ENCODE peak calls at places on chromosomes 4 and X, in nine cellular contexts. P is body of pancreas, R is sigmoid colon, K is tibial nerve, Z is A549, A is IMR-90, C is Peyer's patch, G is ovary, Y is prostate gland. I is an unnamed sample. For H3K9me3, the result is how much of the 10 kb centered on the place peaks cover.

GRCh38 chrX:5748751-5749150 is 479.9 kb downstream of the NLGN4X start:
- DNase-seq in A (no peak), R (no peak), K (no peak), C (no peak), Z (no peak), Y (no peak), P (no peak), G (no peak), I (no peak)

GRCh38 chr4:113958766-113959540 is 20.5 kb downstream of the ARSJ start:
- DNase-seq in K (no peak), P (no peak), G (no peak), Z (peak), Y (peak), R (no peak), C (no peak), A (peak), I (no peak)

GRCh38 chrX:73134741-73135140 is 55.4 kb upstream of the PABPC1L2A start:
- DNase-seq in Z (no peak), G (no peak), P (no peak), A (no peak), R (no peak), C (no peak), Y (no peak), K (no peak), I (no peak)

GRCh38 chr4:113069212-113069892 is 19.9 kb downstream of the ANK2 start:
- DNase-seq in A (no peak), R (no peak), K (no peak), C (no peak), Y (no peak), Z (peak), G (no peak), P (no peak), I (no peak)

GRCh38 chr4:38124961-38125360 is 164.8 kb downstream of the PTTG2 start:
- DNase-seq in G (no peak), A (no peak), K (no peak), C (no peak), Z (no peak), P (no peak), R (no peak), Y (no peak), I (no peak)

GRCh38 chr4:188403272-188403671 is 264.0 kb downstream of the TRIML1 start:
- DNase-seq in K (no peak), A (no peak), Z (no peak), G (no peak), R (no peak), C (no peak), Y (no peak), P (no peak), I (no peak)

GRCh38 chr4:103021120-103021519 is 1.6 kb upstream of the SLC9B1 start:
- DNase-seq in A (no peak), C (no peak), Y (no peak), P (no peak), G (no peak), R (no peak), Z (no peak), K (no peak), I (no peak)

GRCh38 chrX:16639966-16640365 is 10.0 kb upstream of the S100G start:
- DNase-seq in R (no peak), C (no peak), K (no peak), P (no peak), Y (no peak), G (no peak), A (no peak), Z (no peak), I (no peak)

GRCh38 chr4:154503598-154503997 is 12.0 kb upstream of the DCHS2 start:
- DNase-seq in P (no peak), A (peak), Z (peak), C (no peak), Y (no peak), K (no peak), R (no peak), G (no peak), I (no peak)

GRCh38 chr4:117773067-117773946 is 261.0 kb upstream of the NDST3 start:
- DNase-seq in G (no peak), R (no peak), C (no peak), Y (no peak), P (no peak), K (no peak), Z (no peak), A (no peak), I (no peak)

GRCh38 chr4:75497133-75497532 is 17.1 kb downstream of the RCHY1 start:
- DNase-seq in Z (no peak), P (no peak), G (no peak), A (peak), K (no peak), Y (no peak), R (no peak), C (no peak), I (no peak)

GRCh38 chrX:15498741-15499140 is 1.9 kb upstream of the BMX start:
- DNase-seq in Z (no peak), G (no peak), R (no peak), C (no peak), Y (no peak), K (no peak), A (no peak), P (no peak), I (no peak)

GRCh38 chrX:15495801-15496200 is 2.7 kb upstream of the PIR start:
- DNase-seq in K (no peak), P (no peak), Y (no peak), G (no peak), R (no peak), C (no peak), A (no peak), Z (no peak), I (no peak)

GRCh38 chrX:15496809-15497208 is 3.7 kb upstream of the PIR start:
- DNase-seq in R (no peak), P (no peak), G (no peak), Y (no peak), Z (no peak), K (no peak), A (no peak), C (no peak), I (no peak)

GRCh38 chrX:15497865-15498264 is 2.7 kb upstream of the BMX start:
- DNase-seq in K (peak), G (no peak), Z (peak), Y (peak), A (peak), P (peak), C (peak), R (no peak), I (peak)

GRCh38 chrX:15493118-15494082 is at the start of gene PIR:
- DNase-seq in Y (peak), C (peak), Z (peak), K (peak), P (peak), G (peak), A (peak), R (peak), I (peak)
- TF ChIP-seq POLR2A in Y (peak), C (peak), Z (peak), K (no peak), P (peak), G (peak), A (no peak), R (no peak), I (no peak)

GRCh38 chr4:304987-305680 is at the start of gene ZNF732:
- DNase-seq in G (peak), P (peak), R (no peak), K (no peak), C (no peak), A (peak), Y (peak), Z (no peak), I (peak)
- H3K9me3 ChIP-seq in G (under half), P (under half), R (under half), K (under half), C (under half), A (under half), Y (under half), Z (under half), I (under half)

DNA sequence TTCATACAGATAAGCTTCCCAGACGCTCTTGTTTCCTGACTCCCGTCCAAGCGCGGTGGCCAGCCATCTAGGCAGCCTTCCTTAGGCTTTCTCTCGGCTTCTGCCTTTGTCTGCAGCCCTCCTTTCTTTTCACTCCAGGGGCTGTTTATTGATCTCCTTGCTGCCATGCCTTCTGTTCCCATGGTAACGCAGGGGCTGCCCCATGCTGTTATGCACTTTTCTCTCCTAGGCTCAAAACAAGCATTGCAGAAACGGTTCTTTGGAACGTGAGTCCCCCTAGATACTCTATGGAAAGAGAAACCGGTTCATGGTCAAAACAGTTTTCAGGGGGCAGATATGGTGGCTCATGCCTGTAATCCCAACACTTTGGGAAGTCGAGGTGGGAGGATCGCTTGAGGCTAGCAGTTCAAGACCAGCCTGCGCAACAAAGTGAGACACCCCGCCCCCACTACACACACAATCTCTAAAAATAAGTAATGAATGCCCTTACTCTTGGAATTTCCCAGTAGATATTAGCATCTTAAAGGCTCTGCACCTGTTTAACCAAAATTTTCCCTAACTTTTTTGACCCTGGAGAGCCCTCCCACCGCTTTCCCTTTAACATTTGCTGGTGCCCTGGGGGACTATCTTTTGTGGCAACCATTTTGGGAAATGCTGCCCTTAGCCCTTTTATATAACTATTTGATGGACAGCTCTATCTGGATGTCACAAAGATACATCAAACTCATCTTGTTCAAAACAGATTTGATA is 53.9 kb upstream of the ZNF157 start:
- DNase-seq in Y (no peak), Z (no peak), G (no peak), R (no peak), A (no peak), P (peak), K (no peak), C (no peak), I (no peak)
- H3K4me3 ChIP-seq in Y (no peak), Z (no peak), G (no peak), R (no peak), A (no peak), P (no peak), K (no peak), C (no peak), I (no peak)

DNA sequence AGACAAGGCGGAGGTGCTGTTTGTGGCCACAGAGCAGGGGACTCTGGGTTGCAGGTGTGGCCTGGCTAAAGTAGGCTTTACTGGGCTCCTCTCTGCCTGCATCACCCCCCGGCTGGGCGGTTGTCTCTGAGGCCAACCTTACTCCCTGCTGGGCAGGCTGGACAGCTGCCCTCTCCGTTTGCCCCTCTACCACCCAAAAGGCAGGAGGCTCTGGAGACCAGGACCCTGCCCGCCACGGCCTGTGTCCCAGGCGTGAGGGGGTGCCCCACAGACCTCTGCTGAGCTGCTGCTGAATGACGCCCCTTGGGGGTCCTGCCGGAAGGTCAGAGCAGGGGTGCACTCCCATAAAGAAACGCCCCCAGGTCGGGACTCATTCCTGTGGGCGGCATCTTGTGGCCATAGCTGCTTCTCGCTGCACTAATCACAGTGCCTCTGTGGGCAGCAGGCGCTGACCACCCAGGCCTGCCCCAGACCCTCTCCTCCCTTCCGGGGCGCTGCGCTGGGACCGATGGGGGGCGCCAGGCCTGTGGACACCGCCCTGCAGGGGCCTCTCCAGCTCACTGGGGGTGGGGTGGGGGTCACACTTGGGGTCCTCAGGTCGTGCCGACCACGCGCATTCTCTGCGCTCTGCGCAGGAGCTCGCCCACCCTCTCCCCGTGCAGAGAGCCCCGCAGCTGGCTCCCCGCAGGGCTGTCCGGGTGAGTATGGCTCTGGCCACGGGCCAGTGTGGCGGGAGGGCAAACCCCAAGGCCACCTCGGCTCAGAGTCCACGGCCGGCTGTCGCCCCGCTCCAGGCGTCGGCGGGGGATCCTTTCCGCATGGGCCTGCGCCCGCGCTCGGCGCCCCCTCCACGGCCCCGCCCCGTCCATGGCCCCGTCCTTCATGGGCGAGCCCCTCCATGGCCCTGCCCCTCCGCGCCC is 920 bp downstream of the HTT-AS start:
- DNase-seq in A (no peak), G (peak), Y (peak), R (peak), C (no peak), K (no peak), P (no peak), Z (no peak), I (no peak)
- TF ChIP-seq POLR2A in A (no peak), G (no peak), Y (peak), R (no peak), C (peak), K (no peak), P (peak), Z (peak), I (peak)

GRCh38 chr4:79121223-79121622 is 182.0 kb upstream of the PAQR3 start:
- DNase-seq in Y (no peak), A (no peak), C (no peak), Z (no peak), R (no peak), P (no peak), G (no peak), K (no peak), I (no peak)
- H3K9me3 ChIP-seq in Y (under half), A (under half), C (under half), Z (under half), R (under half), P (under half), G (under half), K (under half), I (under half)

GRCh38 chrX:153648358-153649177 is 1.6 kb downstream of the DUSP9 start:
- DNase-seq in K (no peak), A (no peak), C (no peak), R (peak), P (no peak), Y (no peak), G (no peak), Z (no peak), I (peak)

GRCh38 chrX:153647461-153648357 is 706 bp downstream of the DUSP9 start:
- DNase-seq in Y (no peak), C (no peak), G (peak), K (no peak), R (peak), Z (no peak), A (no peak), P (no peak), I (peak)

GRCh38 chrX:153645921-153646481 is 1.0 kb upstream of the DUSP9 start:
- DNase-seq in P (no peak), K (no peak), G (no peak), R (peak), C (no peak), Z (no peak), A (no peak), Y (no peak), I (no peak)

GRCh38 chrX:153645151-153645550 is 1.9 kb upstream of the DUSP9 start:
- DNase-seq in P (no peak), A (no peak), R (peak), Y (no peak), G (no peak), Z (no peak), K (no peak), C (no peak), I (no peak)

GRCh38 chrX:153646620-153647373 is at the start of gene DUSP9:
- DNase-seq in K (no peak), Z (peak), G (peak), R (peak), Y (no peak), A (no peak), C (no peak), P (peak), I (peak)
- H3K4me3 ChIP-seq in K (peak), Z (peak), G (no peak), R (peak), Y (no peak), A (no peak), C (no peak), P (no peak), I (no peak)

DNA sequence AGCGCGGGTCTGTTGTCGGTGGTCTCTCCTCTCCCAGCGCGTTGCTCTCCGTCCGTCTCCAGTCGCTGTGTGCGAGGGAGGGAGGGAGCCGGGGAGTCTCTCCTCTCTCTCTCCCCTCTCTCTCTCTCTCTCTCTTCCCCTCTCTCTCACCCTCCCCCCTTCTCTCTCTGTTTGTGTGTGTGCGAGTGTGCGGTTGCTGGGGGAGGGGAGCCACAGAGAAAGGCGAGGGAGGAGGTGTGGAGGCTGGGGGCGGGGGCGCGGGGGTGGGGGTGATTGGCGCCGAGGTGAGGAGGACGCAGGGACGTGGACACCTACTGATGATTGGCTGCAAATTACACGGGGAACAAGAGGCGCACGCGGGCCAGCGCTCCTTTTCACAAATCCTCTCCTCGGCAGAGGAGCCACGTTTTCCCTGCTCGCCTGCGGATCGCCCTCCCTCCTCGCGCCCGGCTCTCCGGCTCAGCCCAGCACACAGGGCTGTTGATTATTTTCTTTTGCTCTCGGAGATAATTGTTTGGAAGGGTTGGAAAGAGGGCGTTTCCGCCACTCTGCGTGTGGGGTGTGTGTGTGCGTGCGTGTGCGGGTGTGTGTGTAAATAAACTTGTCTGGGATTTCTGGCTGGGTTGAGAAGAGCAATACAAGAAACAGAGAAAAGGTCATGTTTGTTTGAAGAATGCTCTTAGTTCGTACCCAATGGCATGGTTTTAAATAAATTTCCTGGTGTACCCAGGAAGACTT is at the start of gene CXXC4:
- DNase-seq in P (peak), K (peak), A (peak), Z (peak), G (peak), C (peak), Y (peak), R (peak), I (peak)
- TF ChIP-seq POLR2A in P (peak), K (no peak), A (no peak), Z (no peak), G (peak), C (peak), Y (no peak), R (no peak), I (no peak)

GRCh38 chr4:33579951-33580350 is 2664.4 kb downstream of the ARAP2 start:
- DNase-seq in C (no peak), G (no peak), P (no peak), A (no peak), R (no peak), Y (no peak), Z (no peak), K (no peak), I (no peak)
- H3K9me3 ChIP-seq in C (under half), G (under half), P (under half), A (under half), R (under half), Y (under half), Z (under half), K (under half), I (under half)

GRCh38 chrX:85196319-85196718 is 47.3 kb downstream of the SATL1 start:
- DNase-seq in K (no peak), C (no peak), Z (no peak), G (no peak), A (no peak), R (no peak), P (no peak), Y (no peak), I (no peak)
- H3K4me3 ChIP-seq in K (no peak), C (no peak), Z (no peak), G (no peak), A (no peak), R (no peak), P (no peak), Y (no peak), I (no peak)